ENCODE peak calls at places on chromosome 2, in ten cellular contexts. One of them, this sample, is unnamed.

GRCh38 chr2:191158179-191158578 is 7.4 kb upstream of the STAT4 start:
- DNase-seq in neural progenitor cell: no peak
- DNase-seq in colonic mucosa: no peak
- DNase-seq in dorsolateral prefrontal cortex: no peak
- DNase-seq in A549: no peak
- DNase-seq in foreskin keratinocyte: no peak
- DNase-seq in naive thymus-derived CD4-positive, alpha-beta T cell: no peak
- DNase-seq in fibroblast of lung: no peak
- DNase-seq in adrenal gland: no peak
- DNase-seq in thoracic aorta: no peak
- DNase-seq in this sample: no peak

GRCh38 chr2:216497808-216498366 is 757 bp upstream of the RPL37A start:
- DNase-seq in foreskin keratinocyte: no peak
- DNase-seq in neural progenitor cell: no peak
- DNase-seq in A549: no peak
- DNase-seq in naive thymus-derived CD4-positive, alpha-beta T cell: no peak
- DNase-seq in adrenal gland: no peak
- DNase-seq in dorsolateral prefrontal cortex: no peak
- DNase-seq in fibroblast of lung: peak
- DNase-seq in thoracic aorta: no peak
- DNase-seq in colonic mucosa: no peak
- DNase-seq in this sample: no peak

GRCh38 chr2:118855451-118856279 is 8.2 kb upstream of the EN1 start:
- DNase-seq in naive thymus-derived CD4-positive, alpha-beta T cell: peak
- DNase-seq in colonic mucosa: peak
- DNase-seq in dorsolateral prefrontal cortex: peak
- DNase-seq in adrenal gland: peak
- DNase-seq in A549: peak
- DNase-seq in fibroblast of lung: peak
- DNase-seq in foreskin keratinocyte: no peak
- DNase-seq in neural progenitor cell: peak
- DNase-seq in thoracic aorta: peak
- DNase-seq in this sample: no peak

GRCh38 chr2:54557601-54558187 is 101.6 kb downstream of the SPTBN1 start:
- DNase-seq in foreskin keratinocyte: peak
- DNase-seq in A549: peak
- DNase-seq in adrenal gland: peak
- DNase-seq in colonic mucosa: peak
- DNase-seq in fibroblast of lung: peak
- DNase-seq in thoracic aorta: no peak
- DNase-seq in naive thymus-derived CD4-positive, alpha-beta T cell: peak
- DNase-seq in dorsolateral prefrontal cortex: peak
- DNase-seq in neural progenitor cell: peak
- DNase-seq in this sample: no peak

GRCh38 chr2:197008229-197008628 is 81.7 kb upstream of the PGAP1 start:
- DNase-seq in fibroblast of lung: peak
- DNase-seq in dorsolateral prefrontal cortex: no peak
- DNase-seq in foreskin keratinocyte: peak
- DNase-seq in colonic mucosa: no peak
- DNase-seq in thoracic aorta: no peak
- DNase-seq in naive thymus-derived CD4-positive, alpha-beta T cell: no peak
- DNase-seq in A549: peak
- DNase-seq in neural progenitor cell: no peak
- DNase-seq in adrenal gland: no peak
- DNase-seq in this sample: peak

GRCh38 chr2:108809936-108810335 is 23.4 kb downstream of the CCDC138 start:
- DNase-seq in colonic mucosa: no peak
- DNase-seq in fibroblast of lung: no peak
- DNase-seq in neural progenitor cell: no peak
- DNase-seq in dorsolateral prefrontal cortex: no peak
- DNase-seq in thoracic aorta: no peak
- DNase-seq in naive thymus-derived CD4-positive, alpha-beta T cell: no peak
- DNase-seq in adrenal gland: no peak
- DNase-seq in A549: no peak
- DNase-seq in foreskin keratinocyte: no peak
- DNase-seq in this sample: no peak

GRCh38 chr2:121532894-121533293 is 2.2 kb downstream of the RNU4ATAC start:
- DNase-seq in colonic mucosa: no peak
- DNase-seq in naive thymus-derived CD4-positive, alpha-beta T cell: no peak
- DNase-seq in neural progenitor cell: peak
- DNase-seq in dorsolateral prefrontal cortex: no peak
- DNase-seq in thoracic aorta: no peak
- DNase-seq in A549: no peak
- DNase-seq in foreskin keratinocyte: peak
- DNase-seq in adrenal gland: no peak
- DNase-seq in fibroblast of lung: no peak
- DNase-seq in this sample: peak

GRCh38 chr2:145939949-145940348 is 1420.0 kb upstream of the ZEB2 start:
- DNase-seq in foreskin keratinocyte: peak
- DNase-seq in neural progenitor cell: no peak
- DNase-seq in A549: no peak
- DNase-seq in naive thymus-derived CD4-positive, alpha-beta T cell: no peak
- DNase-seq in fibroblast of lung: no peak
- DNase-seq in adrenal gland: no peak
- DNase-seq in thoracic aorta: no peak
- DNase-seq in colonic mucosa: no peak
- DNase-seq in dorsolateral prefrontal cortex: no peak
- DNase-seq in this sample: peak

GRCh38 chr2:149679286-149679685 is 91.7 kb upstream of the MMADHC start:
- DNase-seq in A549: peak
- DNase-seq in foreskin keratinocyte: peak
- DNase-seq in neural progenitor cell: no peak
- DNase-seq in thoracic aorta: no peak
- DNase-seq in adrenal gland: no peak
- DNase-seq in naive thymus-derived CD4-positive, alpha-beta T cell: no peak
- DNase-seq in colonic mucosa: no peak
- DNase-seq in dorsolateral prefrontal cortex: no peak
- DNase-seq in fibroblast of lung: no peak
- DNase-seq in this sample: peak

GRCh38 chr2:197211881-197212342 is 98.7 kb downstream of the ANKRD44 start:
- DNase-seq in dorsolateral prefrontal cortex: no peak
- DNase-seq in foreskin keratinocyte: no peak
- DNase-seq in neural progenitor cell: no peak
- DNase-seq in naive thymus-derived CD4-positive, alpha-beta T cell: no peak
- DNase-seq in A549: no peak
- DNase-seq in colonic mucosa: no peak
- DNase-seq in fibroblast of lung: no peak
- DNase-seq in adrenal gland: no peak
- DNase-seq in thoracic aorta: no peak
- DNase-seq in this sample: no peak

GRCh38 chr2:113284481-113284880 is 5.8 kb upstream of the PAX8 start:
- DNase-seq in A549: peak
- DNase-seq in dorsolateral prefrontal cortex: no peak
- DNase-seq in foreskin keratinocyte: peak
- DNase-seq in neural progenitor cell: no peak
- DNase-seq in naive thymus-derived CD4-positive, alpha-beta T cell: no peak
- DNase-seq in adrenal gland: no peak
- DNase-seq in colonic mucosa: no peak
- DNase-seq in thoracic aorta: no peak
- DNase-seq in fibroblast of lung: no peak
- DNase-seq in this sample: no peak

GRCh38 chr2:76316691-76317090 is 606.0 kb upstream of the GCFC2 start:
- DNase-seq in thoracic aorta: no peak
- DNase-seq in naive thymus-derived CD4-positive, alpha-beta T cell: no peak
- DNase-seq in colonic mucosa: no peak
- DNase-seq in A549: no peak
- DNase-seq in foreskin keratinocyte: no peak
- DNase-seq in fibroblast of lung: no peak
- DNase-seq in adrenal gland: no peak
- DNase-seq in neural progenitor cell: no peak
- DNase-seq in dorsolateral prefrontal cortex: no peak
- DNase-seq in this sample: no peak

GRCh38 chr2:142082363-142082762 is 48.5 kb downstream of the LRP1B start:
- DNase-seq in adrenal gland: no peak
- DNase-seq in naive thymus-derived CD4-positive, alpha-beta T cell: no peak
- DNase-seq in thoracic aorta: no peak
- DNase-seq in foreskin keratinocyte: peak
- DNase-seq in neural progenitor cell: peak
- DNase-seq in fibroblast of lung: no peak
- DNase-seq in colonic mucosa: no peak
- DNase-seq in A549: no peak
- DNase-seq in dorsolateral prefrontal cortex: no peak
- DNase-seq in this sample: no peak

GRCh38 chr2:64204006-64204632 is 59.9 kb upstream of the PELI1 start:
- DNase-seq in foreskin keratinocyte: peak
- DNase-seq in adrenal gland: no peak
- DNase-seq in fibroblast of lung: peak
- DNase-seq in dorsolateral prefrontal cortex: no peak
- DNase-seq in A549: no peak
- DNase-seq in neural progenitor cell: no peak
- DNase-seq in thoracic aorta: no peak
- DNase-seq in naive thymus-derived CD4-positive, alpha-beta T cell: no peak
- DNase-seq in colonic mucosa: peak
- DNase-seq in this sample: no peak

GRCh38 chr2:95174031-95174430 is 8.4 kb downstream of the ZNF2 start:
- DNase-seq in thoracic aorta: no peak
- DNase-seq in foreskin keratinocyte: no peak
- DNase-seq in neural progenitor cell: no peak
- DNase-seq in fibroblast of lung: peak
- DNase-seq in dorsolateral prefrontal cortex: no peak
- DNase-seq in naive thymus-derived CD4-positive, alpha-beta T cell: no peak
- DNase-seq in colonic mucosa: no peak
- DNase-seq in adrenal gland: no peak
- DNase-seq in A549: no peak
- DNase-seq in this sample: no peak
- H3K27ac ChIP-seq in thoracic aorta: no peak
- H3K27ac ChIP-seq in foreskin keratinocyte: no peak
- H3K27ac ChIP-seq in neural progenitor cell: no peak
- H3K27ac ChIP-seq in fibroblast of lung: no peak
- H3K27ac ChIP-seq in dorsolateral prefrontal cortex: no peak
- H3K27ac ChIP-seq in naive thymus-derived CD4-positive, alpha-beta T cell: no peak
- H3K27ac ChIP-seq in colonic mucosa: no peak
- H3K27ac ChIP-seq in adrenal gland: no peak
- H3K27ac ChIP-seq in A549: no peak
- H3K27ac ChIP-seq in this sample: no peak

DNA sequence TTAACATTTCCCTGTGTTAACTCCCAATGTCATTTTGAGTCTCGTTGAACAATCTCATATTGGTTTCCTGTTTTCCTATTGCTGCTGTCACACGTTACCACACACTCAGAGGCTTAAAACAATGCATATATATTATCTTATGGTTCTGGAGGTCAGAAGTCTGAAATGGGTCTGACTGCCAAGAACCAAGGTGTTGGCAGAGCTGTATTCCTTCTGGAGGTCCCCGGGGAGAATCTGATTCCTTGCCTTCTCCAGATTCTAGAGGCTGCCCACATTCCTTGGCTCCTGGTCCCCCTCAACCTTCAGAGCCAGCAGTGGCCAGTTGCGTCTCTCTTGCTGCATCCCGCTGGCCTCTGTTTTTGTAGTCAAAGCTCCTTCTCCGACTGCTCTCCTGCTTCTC is 17.5 kb downstream of the COL4A4 start:
- DNase-seq in adrenal gland: no peak
- DNase-seq in A549: no peak
- DNase-seq in dorsolateral prefrontal cortex: no peak
- DNase-seq in foreskin keratinocyte: no peak
- DNase-seq in colonic mucosa: no peak
- DNase-seq in naive thymus-derived CD4-positive, alpha-beta T cell: no peak
- DNase-seq in thoracic aorta: no peak
- DNase-seq in fibroblast of lung: no peak
- DNase-seq in neural progenitor cell: no peak
- DNase-seq in this sample: no peak
- H3K27ac ChIP-seq in adrenal gland: no peak
- H3K27ac ChIP-seq in A549: no peak
- H3K27ac ChIP-seq in dorsolateral prefrontal cortex: no peak
- H3K27ac ChIP-seq in foreskin keratinocyte: no peak
- H3K27ac ChIP-seq in colonic mucosa: no peak
- H3K27ac ChIP-seq in naive thymus-derived CD4-positive, alpha-beta T cell: no peak
- H3K27ac ChIP-seq in thoracic aorta: no peak
- H3K27ac ChIP-seq in fibroblast of lung: no peak
- H3K27ac ChIP-seq in neural progenitor cell: no peak
- H3K27ac ChIP-seq in this sample: no peak

GRCh38 chr2:186517090-186517489 is 31.0 kb downstream of the ZC3H15 start:
- DNase-seq in naive thymus-derived CD4-positive, alpha-beta T cell: no peak
- DNase-seq in foreskin keratinocyte: no peak
- DNase-seq in colonic mucosa: no peak
- DNase-seq in neural progenitor cell: no peak
- DNase-seq in adrenal gland: no peak
- DNase-seq in fibroblast of lung: no peak
- DNase-seq in dorsolateral prefrontal cortex: no peak
- DNase-seq in thoracic aorta: no peak
- DNase-seq in A549: no peak
- DNase-seq in this sample: no peak

GRCh38 chr2:186516396-186516795 is 30.3 kb downstream of the ZC3H15 start:
- DNase-seq in foreskin keratinocyte: peak
- DNase-seq in naive thymus-derived CD4-positive, alpha-beta T cell: no peak
- DNase-seq in A549: no peak
- DNase-seq in thoracic aorta: no peak
- DNase-seq in adrenal gland: no peak
- DNase-seq in fibroblast of lung: no peak
- DNase-seq in colonic mucosa: no peak
- DNase-seq in dorsolateral prefrontal cortex: no peak
- DNase-seq in neural progenitor cell: no peak
- DNase-seq in this sample: peak

GRCh38 chr2:186518291-186518690 is 32.2 kb downstream of the ZC3H15 start:
- DNase-seq in fibroblast of lung: no peak
- DNase-seq in thoracic aorta: no peak
- DNase-seq in adrenal gland: no peak
- DNase-seq in dorsolateral prefrontal cortex: no peak
- DNase-seq in naive thymus-derived CD4-positive, alpha-beta T cell: no peak
- DNase-seq in foreskin keratinocyte: no peak
- DNase-seq in colonic mucosa: no peak
- DNase-seq in neural progenitor cell: no peak
- DNase-seq in A549: no peak
- DNase-seq in this sample: no peak

GRCh38 chr2:186518945-186519344 is 32.9 kb downstream of the ZC3H15 start:
- DNase-seq in colonic mucosa: no peak
- DNase-seq in foreskin keratinocyte: peak
- DNase-seq in A549: peak
- DNase-seq in dorsolateral prefrontal cortex: no peak
- DNase-seq in neural progenitor cell: no peak
- DNase-seq in fibroblast of lung: peak
- DNase-seq in adrenal gland: no peak
- DNase-seq in thoracic aorta: no peak
- DNase-seq in naive thymus-derived CD4-positive, alpha-beta T cell: no peak
- DNase-seq in this sample: no peak

GRCh38 chr2:186515376-186515775 is 29.3 kb downstream of the ZC3H15 start:
- DNase-seq in naive thymus-derived CD4-positive, alpha-beta T cell: no peak
- DNase-seq in fibroblast of lung: peak
- DNase-seq in foreskin keratinocyte: no peak
- DNase-seq in thoracic aorta: no peak
- DNase-seq in colonic mucosa: no peak
- DNase-seq in A549: no peak
- DNase-seq in dorsolateral prefrontal cortex: no peak
- DNase-seq in neural progenitor cell: no peak
- DNase-seq in adrenal gland: no peak
- DNase-seq in this sample: no peak
- H3K27ac ChIP-seq in naive thymus-derived CD4-positive, alpha-beta T cell: no peak
- H3K27ac ChIP-seq in fibroblast of lung: no peak
- H3K27ac ChIP-seq in foreskin keratinocyte: no peak
- H3K27ac ChIP-seq in thoracic aorta: no peak
- H3K27ac ChIP-seq in colonic mucosa: no peak
- H3K27ac ChIP-seq in A549: no peak
- H3K27ac ChIP-seq in dorsolateral prefrontal cortex: no peak
- H3K27ac ChIP-seq in neural progenitor cell: no peak
- H3K27ac ChIP-seq in adrenal gland: no peak
- H3K27ac ChIP-seq in this sample: peak

DNA sequence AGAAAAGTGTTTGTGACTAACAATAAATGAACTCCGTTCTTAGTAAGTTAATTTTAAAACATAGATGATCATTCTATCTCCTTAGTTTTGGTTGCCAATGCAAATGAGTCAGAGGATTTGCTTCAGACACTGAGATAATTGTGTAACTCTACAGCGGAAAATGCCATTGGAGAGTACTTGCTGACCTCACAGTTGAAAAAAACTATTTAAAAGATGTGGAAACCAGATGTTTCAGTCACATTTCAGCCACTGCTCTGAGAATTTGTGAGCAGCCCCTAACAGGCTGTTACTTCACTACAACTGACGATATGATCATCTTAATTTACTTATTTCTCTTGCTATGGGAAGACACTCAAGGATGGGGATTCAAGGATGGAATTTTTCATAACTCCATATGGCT is at the start of gene TNFAIP6:
- DNase-seq in neural progenitor cell: no peak
- DNase-seq in foreskin keratinocyte: peak
- DNase-seq in adrenal gland: no peak
- DNase-seq in colonic mucosa: no peak
- DNase-seq in dorsolateral prefrontal cortex: no peak
- DNase-seq in A549: peak
- DNase-seq in fibroblast of lung: peak
- DNase-seq in thoracic aorta: no peak
- DNase-seq in naive thymus-derived CD4-positive, alpha-beta T cell: no peak
- DNase-seq in this sample: no peak
- H3K27ac ChIP-seq in neural progenitor cell: no peak
- H3K27ac ChIP-seq in foreskin keratinocyte: no peak
- H3K27ac ChIP-seq in adrenal gland: no peak
- H3K27ac ChIP-seq in colonic mucosa: no peak
- H3K27ac ChIP-seq in dorsolateral prefrontal cortex: no peak
- H3K27ac ChIP-seq in A549: no peak
- H3K27ac ChIP-seq in fibroblast of lung: peak
- H3K27ac ChIP-seq in thoracic aorta: no peak
- H3K27ac ChIP-seq in naive thymus-derived CD4-positive, alpha-beta T cell: no peak
- H3K27ac ChIP-seq in this sample: no peak

This sample was measured in epithelial cell of prostate.